ENCODE peak calls at places on chromosomes 4 and X, in five cellular contexts. One of them, this sample, is unnamed.

GRCh38 chrX:74788545-74789086 is 136.6 kb downstream of the NEXMIF start:
- DNase-seq in neuronal stem cell: no peak
- DNase-seq in tibial artery: no peak
- DNase-seq in lower lobe of right lung: no peak
- DNase-seq in GM06990: no peak
- DNase-seq in this sample: no peak

GRCh38 chrX:126552313-126553022 is at the start of gene DCAF12L1:
- DNase-seq in neuronal stem cell: peak; percentile 0
- DNase-seq in tibial artery: no peak
- DNase-seq in lower lobe of right lung: no peak
- DNase-seq in GM06990: peak; percentile 1
- DNase-seq in this sample: peak; percentile 81

GRCh38 chrX:139559383-139560042 is 29.0 kb downstream of the F9 start:
- DNase-seq in neuronal stem cell: peak; percentile 45
- DNase-seq in tibial artery: no peak
- DNase-seq in lower lobe of right lung: no peak
- DNase-seq in GM06990: peak; percentile 26
- DNase-seq in this sample: no peak

GRCh38 chr4:110597582-110597981 is 25.3 kb downstream of the PITX2 start:
- DNase-seq in neuronal stem cell: no peak
- DNase-seq in tibial artery: no peak
- DNase-seq in lower lobe of right lung: no peak
- DNase-seq in GM06990: no peak
- DNase-seq in this sample: no peak

GRCh38 chrX:14015294-14015693 is 14.4 kb downstream of the GEMIN8 start:
- DNase-seq in neuronal stem cell: no peak
- DNase-seq in tibial artery: no peak
- DNase-seq in lower lobe of right lung: no peak
- DNase-seq in GM06990: no peak
- DNase-seq in this sample: no peak

GRCh38 chrX:111375747-111376146 is 36.2 kb downstream of the DCX start:
- DNase-seq in neuronal stem cell: no peak
- DNase-seq in tibial artery: no peak
- DNase-seq in lower lobe of right lung: no peak
- DNase-seq in GM06990: no peak
- DNase-seq in this sample: no peak

GRCh38 chrX:11566158-11566557 is 99.6 kb downstream of the ARHGAP6 start:
- DNase-seq in neuronal stem cell: no peak
- DNase-seq in tibial artery: no peak
- DNase-seq in lower lobe of right lung: no peak
- DNase-seq in GM06990: no peak
- DNase-seq in this sample: no peak

GRCh38 chr4:93981594-93981993 is 153.0 kb downstream of the ATOH1 start:
- DNase-seq in neuronal stem cell: no peak
- DNase-seq in tibial artery: no peak
- DNase-seq in lower lobe of right lung: no peak
- DNase-seq in GM06990: no peak
- DNase-seq in this sample: no peak

GRCh38 chr4:138204507-138204906 is 37.6 kb downstream of the SLC7A11 start:
- DNase-seq in neuronal stem cell: no peak
- DNase-seq in tibial artery: no peak
- DNase-seq in lower lobe of right lung: no peak
- DNase-seq in GM06990: no peak
- DNase-seq in this sample: no peak

GRCh38 chr4:36081185-36081584 is 163.1 kb downstream of the ARAP2 start:
- DNase-seq in neuronal stem cell: no peak
- DNase-seq in tibial artery: no peak
- DNase-seq in lower lobe of right lung: no peak
- DNase-seq in GM06990: peak; percentile 31
- DNase-seq in this sample: no peak

GRCh38 chr4:111213520-111213919 is 590.6 kb upstream of the PITX2 start:
- DNase-seq in neuronal stem cell: no peak
- DNase-seq in tibial artery: no peak
- DNase-seq in lower lobe of right lung: no peak
- DNase-seq in GM06990: no peak
- DNase-seq in this sample: no peak

GRCh38 chrX:79259073-79259689 is 108.0 kb downstream of the ITM2A start:
- DNase-seq in neuronal stem cell: no peak
- DNase-seq in tibial artery: no peak
- DNase-seq in lower lobe of right lung: no peak
- DNase-seq in GM06990: peak; percentile 82
- DNase-seq in this sample: no peak

GRCh38 chrX:152845618-152846240 is 14.9 kb downstream of the NSDHL start:
- DNase-seq in neuronal stem cell: no peak
- DNase-seq in tibial artery: no peak
- DNase-seq in lower lobe of right lung: no peak
- DNase-seq in GM06990: no peak
- DNase-seq in this sample: no peak
- H3K36me3 ChIP-seq in neuronal stem cell: peaks cover 12% of the 10 kb centered on the region
- H3K36me3 ChIP-seq in tibial artery: peaks cover 4% of the 10 kb centered on the region
- H3K36me3 ChIP-seq in lower lobe of right lung: peaks cover 22% of the 10 kb centered on the region
- H3K36me3 ChIP-seq in GM06990: peaks cover 4% of the 10 kb centered on the region
- H3K36me3 ChIP-seq in this sample: no peaks in the 10 kb centered on the region

DNA sequence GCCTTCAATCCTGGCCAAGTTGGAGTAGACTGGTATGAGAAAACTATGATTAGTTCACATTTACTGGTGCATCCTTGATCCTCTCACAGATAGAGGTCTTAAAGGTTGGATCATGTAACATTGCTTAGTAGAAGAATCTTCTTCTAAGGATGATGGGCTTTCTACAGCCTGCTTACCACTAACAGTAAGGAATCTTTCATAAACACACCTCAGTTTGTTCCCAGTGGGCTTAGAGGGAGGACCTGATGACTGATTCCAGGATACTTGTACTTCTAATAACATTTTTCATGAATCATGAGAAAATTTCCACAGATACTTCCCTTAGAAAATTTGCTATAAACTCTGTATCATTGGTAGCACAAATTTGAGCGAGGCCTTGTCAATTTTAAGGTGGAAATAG is 40.6 kb downstream of the CCNI start:
- DNase-seq in neuronal stem cell: no peak
- DNase-seq in tibial artery: no peak
- DNase-seq in lower lobe of right lung: no peak
- DNase-seq in GM06990: no peak
- DNase-seq in this sample: no peak
- H3K36me3 ChIP-seq in neuronal stem cell: peaks cover 27% of the 10 kb centered on the region
- H3K36me3 ChIP-seq in tibial artery: peaks cover 46% of the 10 kb centered on the region
- H3K36me3 ChIP-seq in lower lobe of right lung: peaks cover 58% of the 10 kb centered on the region
- H3K36me3 ChIP-seq in GM06990: peaks cover 18% of the 10 kb centered on the region
- H3K36me3 ChIP-seq in this sample: peaks cover 24% of the 10 kb centered on the region

DNA sequence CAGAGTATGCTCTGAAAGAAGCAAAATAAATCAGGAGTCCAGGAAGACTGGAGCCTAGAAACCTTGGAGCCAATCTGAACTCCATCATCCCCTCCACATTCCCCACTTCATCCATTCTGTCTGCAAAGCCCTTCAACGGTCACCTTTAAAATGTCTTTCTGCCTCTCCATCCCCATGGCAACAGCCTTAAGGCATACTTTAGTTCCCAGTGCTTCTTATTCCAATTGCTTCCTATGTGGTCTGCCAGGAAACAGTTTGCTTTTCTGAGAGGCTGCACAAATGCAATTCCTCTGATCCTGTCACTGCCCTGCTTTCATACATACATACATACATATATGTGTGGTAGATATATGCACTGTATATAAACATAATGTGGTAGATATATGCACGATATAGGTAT is 802 bp upstream of the MAGEH1 start:
- DNase-seq in neuronal stem cell: no peak
- DNase-seq in tibial artery: no peak
- DNase-seq in lower lobe of right lung: no peak
- DNase-seq in GM06990: no peak
- DNase-seq in this sample: no peak
- H3K36me3 ChIP-seq in neuronal stem cell: no peaks in the 10 kb centered on the region
- H3K36me3 ChIP-seq in tibial artery: no peaks in the 10 kb centered on the region
- H3K36me3 ChIP-seq in lower lobe of right lung: no peaks in the 10 kb centered on the region
- H3K36me3 ChIP-seq in GM06990: no peaks in the 10 kb centered on the region
- H3K36me3 ChIP-seq in this sample: no peaks in the 10 kb centered on the region

DNA sequence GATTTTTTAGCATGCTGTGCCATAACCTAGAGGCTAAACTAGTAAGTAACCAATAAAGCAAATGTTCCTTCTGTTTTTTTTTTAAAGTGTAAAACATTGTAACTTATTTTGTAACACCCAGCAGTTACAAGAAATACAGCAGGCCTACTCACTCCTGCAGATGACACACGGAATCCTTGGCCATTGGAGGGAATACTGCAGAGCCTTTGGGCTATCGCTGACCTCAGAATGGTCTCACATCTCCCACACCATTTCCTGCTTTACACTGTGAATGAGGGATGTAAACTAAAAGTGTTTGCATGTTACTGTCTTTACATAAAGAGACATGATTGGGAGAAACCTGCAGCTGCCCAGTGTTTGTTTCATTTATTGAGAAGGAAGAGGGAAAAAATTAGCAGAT is 64.1 kb downstream of the USP46 start:
- DNase-seq in neuronal stem cell: no peak
- DNase-seq in tibial artery: no peak
- DNase-seq in lower lobe of right lung: no peak
- DNase-seq in GM06990: no peak
- DNase-seq in this sample: no peak
- H3K36me3 ChIP-seq in neuronal stem cell: peaks cover 11% of the 10 kb centered on the region
- H3K36me3 ChIP-seq in tibial artery: peaks cover 39% of the 10 kb centered on the region
- H3K36me3 ChIP-seq in lower lobe of right lung: peaks cover 29% of the 10 kb centered on the region
- H3K36me3 ChIP-seq in GM06990: peaks cover 1% of the 10 kb centered on the region
- H3K36me3 ChIP-seq in this sample: no peaks in the 10 kb centered on the region

DNA sequence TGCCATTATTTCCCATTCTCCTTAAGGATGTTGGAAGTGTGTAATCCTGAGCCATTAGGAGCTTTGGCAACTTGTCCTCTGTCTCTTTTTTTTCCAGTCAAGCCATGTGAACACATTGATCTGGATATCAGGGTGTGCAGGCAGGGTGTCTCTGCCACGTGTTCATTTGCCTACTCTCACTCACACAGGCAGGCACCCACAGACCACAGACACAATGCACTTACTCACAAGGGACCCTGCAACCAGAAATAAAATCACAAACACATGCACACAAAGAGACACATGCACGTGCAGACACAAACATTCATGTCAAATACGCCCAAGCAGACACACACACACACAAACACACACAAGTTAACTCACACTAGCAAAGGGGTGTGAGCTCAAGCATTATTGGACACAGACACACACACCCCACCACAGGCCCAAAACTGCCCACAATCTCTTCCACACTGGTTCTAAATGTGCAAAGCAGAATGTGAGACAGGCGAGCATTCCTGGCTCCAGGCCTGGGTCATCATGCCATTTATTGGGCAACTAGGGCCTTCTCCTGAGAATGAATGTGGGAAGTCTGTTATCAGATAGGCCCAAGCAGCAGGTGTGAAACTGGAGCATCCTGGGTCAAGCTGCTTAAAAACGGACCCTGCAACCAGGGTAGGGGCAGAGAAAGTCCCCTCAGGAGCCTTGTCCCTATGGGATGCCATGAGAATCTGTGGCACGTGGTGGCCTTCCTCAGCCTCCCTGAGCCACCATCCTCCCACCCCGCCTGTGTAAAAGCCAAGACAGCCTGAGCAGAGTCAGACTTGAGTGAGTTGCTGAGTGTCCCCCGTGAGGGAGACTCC is 63.4 kb downstream of the NBDY start:
- DNase-seq in neuronal stem cell: no peak
- DNase-seq in tibial artery: no peak
- DNase-seq in lower lobe of right lung: no peak
- DNase-seq in GM06990: no peak
- DNase-seq in this sample: no peak
- H3K36me3 ChIP-seq in neuronal stem cell: peaks cover 3% of the 10 kb centered on the region
- H3K36me3 ChIP-seq in tibial artery: no peaks in the 10 kb centered on the region
- H3K36me3 ChIP-seq in lower lobe of right lung: no peaks in the 10 kb centered on the region
- H3K36me3 ChIP-seq in GM06990: no peaks in the 10 kb centered on the region
- H3K36me3 ChIP-seq in this sample: no peaks in the 10 kb centered on the region

This sample was measured in kidney.